ENCODE peak calls at places on chromosome 17, in five cellular contexts. V, U, A, X and I are unnamed samples.

GRCh38 chr17:63836811-63837210 is 5.7 kb downstream of the SMARCD2 start:
- DNase-seq in U (no peak), X (no peak), V (no peak), A (no peak), I (no peak)

GRCh38 chr17:40331743-40332641 is 23.0 kb downstream of the RARA start:
- DNase-seq in V (peak), X (no peak), U (no peak), A (no peak), I (no peak)

GRCh38 chr17:76009969-76010661 is 9.5 kb downstream of the CDK3 start:
- DNase-seq in A (no peak), V (no peak), U (no peak), X (no peak), I (no peak)

GRCh38 chr17:80219013-80219776 is 938 bp downstream of the SGSH start:
- DNase-seq in U (peak), A (peak), X (peak), V (peak), I (peak)

GRCh38 chr17:82985973-82986372 is 93.4 kb upstream of the METRNL start:
- DNase-seq in U (no peak), V (no peak), A (peak), X (peak), I (peak)

GRCh38 chr17:82495844-82496528 is 23.5 kb upstream of the FOXK2 start:
- DNase-seq in A (no peak), V (no peak), X (no peak), U (peak), I (no peak)

GRCh38 chr17:51118330-51119195 is 2.1 kb downstream of the SPAG9 start:
- DNase-seq in A (no peak), U (peak), X (no peak), V (peak), I (no peak)

GRCh38 chr17:60322056-60322387 is 69.9 kb downstream of the USP32 start:
- DNase-seq in U (no peak), V (no peak), X (no peak), A (no peak), I (no peak)

GRCh38 chr17:75571197-75571884 is 16.3 kb upstream of the MYO15B start:
- DNase-seq in V (no peak), U (no peak), X (peak), A (no peak), I (no peak)

GRCh38 chr17:8138672-8139371 is 13.4 kb downstream of the PER1 start:
- DNase-seq in X (peak), V (peak), A (peak), U (peak), I (peak)

GRCh38 chr17:80112471-80113032 is 11.2 kb downstream of the GAA start:
- DNase-seq in X (no peak), A (no peak), U (no peak), V (no peak), I (no peak)